ENCODE peak calls at places on chromosomes 3 and 15, in six cellular contexts. One of them, this sample, is unnamed.
A peak's percentile ranks its signal among the peaks of the same experiment; 100 is the strongest.

GRCh38 chr3:59017617-59017984 is 32.2 kb downstream of the CFAP20DC start:
- DNase-seq in activated naive CD4-positive, alpha-beta T cell: no peak
- DNase-seq in H54: no peak
- DNase-seq in stimulated activated CD8-positive, alpha-beta memory T cell treated with anti-CD3 and anti-CD28 coated beads, Interleukin-2, amount 100 ng/mL, for 1 hour: no peak
- DNase-seq in putamen: no peak
- DNase-seq in A549: no peak
- DNase-seq in this sample: no peak

GRCh38 chr3:135325096-135325495 is 530.0 kb downstream of the EPHB1 start:
- DNase-seq in activated naive CD4-positive, alpha-beta T cell: no peak
- DNase-seq in H54: no peak
- DNase-seq in stimulated activated CD8-positive, alpha-beta memory T cell treated with anti-CD3 and anti-CD28 coated beads, Interleukin-2, amount 100 ng/mL, for 1 hour: no peak
- DNase-seq in putamen: no peak
- DNase-seq in A549: no peak
- DNase-seq in this sample: peak; percentile 39

GRCh38 chr15:89299896-89300295 is 34.7 kb downstream of the POLG start:
- DNase-seq in activated naive CD4-positive, alpha-beta T cell: no peak
- DNase-seq in H54: no peak
- DNase-seq in stimulated activated CD8-positive, alpha-beta memory T cell treated with anti-CD3 and anti-CD28 coated beads, Interleukin-2, amount 100 ng/mL, for 1 hour: no peak
- DNase-seq in putamen: peak; percentile 39
- DNase-seq in A549: peak; percentile 38
- DNase-seq in this sample: peak; percentile 24

GRCh38 chr3:111882799-111883198 is 23.7 kb downstream of the PHLDB2 start:
- DNase-seq in activated naive CD4-positive, alpha-beta T cell: no peak
- DNase-seq in H54: no peak
- DNase-seq in stimulated activated CD8-positive, alpha-beta memory T cell treated with anti-CD3 and anti-CD28 coated beads, Interleukin-2, amount 100 ng/mL, for 1 hour: no peak
- DNase-seq in putamen: no peak
- DNase-seq in A549: no peak
- DNase-seq in this sample: no peak

GRCh38 chr3:44981751-44982150 is 5.7 kb downstream of the EXOSC7 start:
- DNase-seq in activated naive CD4-positive, alpha-beta T cell: no peak
- DNase-seq in H54: no peak
- DNase-seq in stimulated activated CD8-positive, alpha-beta memory T cell treated with anti-CD3 and anti-CD28 coated beads, Interleukin-2, amount 100 ng/mL, for 1 hour: no peak
- DNase-seq in putamen: no peak
- DNase-seq in A549: no peak
- DNase-seq in this sample: no peak

GRCh38 chr15:31405200-31405929 is 78.7 kb downstream of the KLF13 start:
- DNase-seq in activated naive CD4-positive, alpha-beta T cell: no peak
- DNase-seq in H54: no peak
- DNase-seq in stimulated activated CD8-positive, alpha-beta memory T cell treated with anti-CD3 and anti-CD28 coated beads, Interleukin-2, amount 100 ng/mL, for 1 hour: no peak
- DNase-seq in putamen: no peak
- DNase-seq in A549: peak; percentile 37
- DNase-seq in this sample: peak; percentile 60

GRCh38 chr15:101037090-101037830 is 118.1 kb downstream of the LRRK1 start:
- DNase-seq in activated naive CD4-positive, alpha-beta T cell: no peak
- DNase-seq in H54: no peak
- DNase-seq in stimulated activated CD8-positive, alpha-beta memory T cell treated with anti-CD3 and anti-CD28 coated beads, Interleukin-2, amount 100 ng/mL, for 1 hour: no peak
- DNase-seq in putamen: no peak
- DNase-seq in A549: no peak
- DNase-seq in this sample: no peak

GRCh38 chr15:85897818-85898717 is 103.3 kb upstream of the KLHL25 start:
- DNase-seq in activated naive CD4-positive, alpha-beta T cell: no peak
- DNase-seq in H54: no peak
- DNase-seq in stimulated activated CD8-positive, alpha-beta memory T cell treated with anti-CD3 and anti-CD28 coated beads, Interleukin-2, amount 100 ng/mL, for 1 hour: no peak
- DNase-seq in putamen: no peak
- DNase-seq in A549: no peak
- DNase-seq in this sample: no peak

GRCh38 chr3:160003520-160004128 is 15.0 kb downstream of the IL12A start:
- DNase-seq in activated naive CD4-positive, alpha-beta T cell: no peak
- DNase-seq in H54: no peak
- DNase-seq in stimulated activated CD8-positive, alpha-beta memory T cell treated with anti-CD3 and anti-CD28 coated beads, Interleukin-2, amount 100 ng/mL, for 1 hour: no peak
- DNase-seq in putamen: peak; percentile 73
- DNase-seq in A549: peak; percentile 69
- DNase-seq in this sample: peak; percentile 67

GRCh38 chr3:27699067-27699466 is 23.1 kb downstream of the EOMES start:
- DNase-seq in activated naive CD4-positive, alpha-beta T cell: no peak
- DNase-seq in H54: no peak
- DNase-seq in stimulated activated CD8-positive, alpha-beta memory T cell treated with anti-CD3 and anti-CD28 coated beads, Interleukin-2, amount 100 ng/mL, for 1 hour: no peak
- DNase-seq in putamen: no peak
- DNase-seq in A549: no peak
- DNase-seq in this sample: no peak

GRCh38 chr3:10532939-10533730 is 27.7 kb upstream of the ATP2B2 start:
- DNase-seq in activated naive CD4-positive, alpha-beta T cell: no peak
- DNase-seq in H54: no peak
- DNase-seq in stimulated activated CD8-positive, alpha-beta memory T cell treated with anti-CD3 and anti-CD28 coated beads, Interleukin-2, amount 100 ng/mL, for 1 hour: no peak
- DNase-seq in putamen: no peak
- DNase-seq in A549: no peak
- DNase-seq in this sample: no peak

GRCh38 chr3:63864008-63864871 is 573 bp downstream of the ATXN7 start:
- DNase-seq in activated naive CD4-positive, alpha-beta T cell: peak; percentile 12
- DNase-seq in H54: peak; percentile 63
- DNase-seq in stimulated activated CD8-positive, alpha-beta memory T cell treated with anti-CD3 and anti-CD28 coated beads, Interleukin-2, amount 100 ng/mL, for 1 hour: no peak
- DNase-seq in putamen: peak; percentile 15
- DNase-seq in A549: peak; percentile 13
- DNase-seq in this sample: peak; percentile 23

GRCh38 chr3:66809579-66809958 is 188.5 kb upstream of the KBTBD8 start:
- DNase-seq in activated naive CD4-positive, alpha-beta T cell: no peak
- DNase-seq in H54: no peak
- DNase-seq in stimulated activated CD8-positive, alpha-beta memory T cell treated with anti-CD3 and anti-CD28 coated beads, Interleukin-2, amount 100 ng/mL, for 1 hour: no peak
- DNase-seq in putamen: no peak
- DNase-seq in A549: no peak
- DNase-seq in this sample: no peak

GRCh38 chr3:11371758-11372157 is 99.6 kb downstream of the ATG7 start:
- DNase-seq in activated naive CD4-positive, alpha-beta T cell: no peak
- DNase-seq in H54: no peak
- DNase-seq in stimulated activated CD8-positive, alpha-beta memory T cell treated with anti-CD3 and anti-CD28 coated beads, Interleukin-2, amount 100 ng/mL, for 1 hour: no peak
- DNase-seq in putamen: no peak
- DNase-seq in A549: no peak
- DNase-seq in this sample: no peak

GRCh38 chr3:192077795-192078497 is 617.0 kb downstream of the PYDC2 start:
- DNase-seq in activated naive CD4-positive, alpha-beta T cell: no peak
- DNase-seq in H54: no peak
- DNase-seq in stimulated activated CD8-positive, alpha-beta memory T cell treated with anti-CD3 and anti-CD28 coated beads, Interleukin-2, amount 100 ng/mL, for 1 hour: no peak
- DNase-seq in putamen: no peak
- DNase-seq in A549: no peak
- DNase-seq in this sample: no peak

GRCh38 chr15:48939686-48940085 is 24.0 kb downstream of the SHC4 start:
- DNase-seq in activated naive CD4-positive, alpha-beta T cell: no peak
- DNase-seq in H54: peak; percentile 26
- DNase-seq in stimulated activated CD8-positive, alpha-beta memory T cell treated with anti-CD3 and anti-CD28 coated beads, Interleukin-2, amount 100 ng/mL, for 1 hour: no peak
- DNase-seq in putamen: no peak
- DNase-seq in A549: peak; percentile 50
- DNase-seq in this sample: no peak

GRCh38 chr3:160660899-160661298 is 16.1 kb upstream of the ARL14 start:
- DNase-seq in activated naive CD4-positive, alpha-beta T cell: no peak
- DNase-seq in H54: no peak
- DNase-seq in stimulated activated CD8-positive, alpha-beta memory T cell treated with anti-CD3 and anti-CD28 coated beads, Interleukin-2, amount 100 ng/mL, for 1 hour: no peak
- DNase-seq in putamen: no peak
- DNase-seq in A549: no peak
- DNase-seq in this sample: no peak

GRCh38 chr3:79767953-79768282 is at the start of gene ROBO1:
- DNase-seq in activated naive CD4-positive, alpha-beta T cell: no peak
- DNase-seq in H54: no peak
- DNase-seq in stimulated activated CD8-positive, alpha-beta memory T cell treated with anti-CD3 and anti-CD28 coated beads, Interleukin-2, amount 100 ng/mL, for 1 hour: no peak
- DNase-seq in putamen: peak; percentile 17
- DNase-seq in A549: peak; percentile 10
- DNase-seq in this sample: no peak

GRCh38 chr15:70420421-70421196 is 322.9 kb upstream of the TLE3 start:
- DNase-seq in activated naive CD4-positive, alpha-beta T cell: no peak
- DNase-seq in H54: no peak
- DNase-seq in stimulated activated CD8-positive, alpha-beta memory T cell treated with anti-CD3 and anti-CD28 coated beads, Interleukin-2, amount 100 ng/mL, for 1 hour: no peak
- DNase-seq in putamen: no peak
- DNase-seq in A549: no peak
- DNase-seq in this sample: no peak

GRCh38 chr3:15325228-15325627 is 7.2 kb downstream of the SH3BP5 start:
- DNase-seq in activated naive CD4-positive, alpha-beta T cell: no peak
- DNase-seq in H54: no peak
- DNase-seq in stimulated activated CD8-positive, alpha-beta memory T cell treated with anti-CD3 and anti-CD28 coated beads, Interleukin-2, amount 100 ng/mL, for 1 hour: no peak
- DNase-seq in putamen: no peak
- DNase-seq in A549: no peak
- DNase-seq in this sample: no peak

GRCh38 chr3:120433662-120434331 is 17.0 kb downstream of the FSTL1 start:
- DNase-seq in activated naive CD4-positive, alpha-beta T cell: no peak
- DNase-seq in H54: no peak
- DNase-seq in stimulated activated CD8-positive, alpha-beta memory T cell treated with anti-CD3 and anti-CD28 coated beads, Interleukin-2, amount 100 ng/mL, for 1 hour: no peak
- DNase-seq in putamen: no peak
- DNase-seq in A549: no peak
- DNase-seq in this sample: no peak

GRCh38 chr3:58206406-58207011 is 4.3 kb downstream of the DNASE1L3 start:
- DNase-seq in activated naive CD4-positive, alpha-beta T cell: no peak
- DNase-seq in H54: no peak
- DNase-seq in stimulated activated CD8-positive, alpha-beta memory T cell treated with anti-CD3 and anti-CD28 coated beads, Interleukin-2, amount 100 ng/mL, for 1 hour: no peak
- DNase-seq in putamen: no peak
- DNase-seq in A549: no peak
- DNase-seq in this sample: no peak

GRCh38 chr15:70062321-70062956 is 35.3 kb downstream of the TLE3 start:
- DNase-seq in activated naive CD4-positive, alpha-beta T cell: no peak
- DNase-seq in H54: no peak
- DNase-seq in stimulated activated CD8-positive, alpha-beta memory T cell treated with anti-CD3 and anti-CD28 coated beads, Interleukin-2, amount 100 ng/mL, for 1 hour: no peak
- DNase-seq in putamen: peak; percentile 76
- DNase-seq in A549: no peak
- DNase-seq in this sample: peak; percentile 96

GRCh38 chr15:50850003-50850402 is 58.5 kb upstream of the AP4E1 start:
- DNase-seq in activated naive CD4-positive, alpha-beta T cell: no peak
- DNase-seq in H54: no peak
- DNase-seq in stimulated activated CD8-positive, alpha-beta memory T cell treated with anti-CD3 and anti-CD28 coated beads, Interleukin-2, amount 100 ng/mL, for 1 hour: no peak
- DNase-seq in putamen: no peak
- DNase-seq in A549: no peak
- DNase-seq in this sample: no peak

GRCh38 chr15:77022646-77023575 is 28.0 kb downstream of the PSTPIP1 start:
- DNase-seq in activated naive CD4-positive, alpha-beta T cell: no peak
- DNase-seq in H54: no peak
- DNase-seq in stimulated activated CD8-positive, alpha-beta memory T cell treated with anti-CD3 and anti-CD28 coated beads, Interleukin-2, amount 100 ng/mL, for 1 hour: no peak
- DNase-seq in putamen: no peak
- DNase-seq in A549: no peak
- DNase-seq in this sample: no peak

GRCh38 chr3:188082040-188082439 is 71.9 kb upstream of the LPP start:
- DNase-seq in activated naive CD4-positive, alpha-beta T cell: no peak
- DNase-seq in H54: no peak
- DNase-seq in stimulated activated CD8-positive, alpha-beta memory T cell treated with anti-CD3 and anti-CD28 coated beads, Interleukin-2, amount 100 ng/mL, for 1 hour: no peak
- DNase-seq in putamen: no peak
- DNase-seq in A549: no peak
- DNase-seq in this sample: no peak

GRCh38 chr15:51969728-51970127 is 1.9 kb downstream of the LEO1 start:
- DNase-seq in activated naive CD4-positive, alpha-beta T cell: no peak
- DNase-seq in H54: no peak
- DNase-seq in stimulated activated CD8-positive, alpha-beta memory T cell treated with anti-CD3 and anti-CD28 coated beads, Interleukin-2, amount 100 ng/mL, for 1 hour: no peak
- DNase-seq in putamen: no peak
- DNase-seq in A549: no peak
- DNase-seq in this sample: no peak

GRCh38 chr3:195750797-195751520 is 30.2 kb downstream of the MUC20 start:
- DNase-seq in activated naive CD4-positive, alpha-beta T cell: no peak
- DNase-seq in H54: no peak
- DNase-seq in stimulated activated CD8-positive, alpha-beta memory T cell treated with anti-CD3 and anti-CD28 coated beads, Interleukin-2, amount 100 ng/mL, for 1 hour: no peak
- DNase-seq in putamen: no peak
- DNase-seq in A549: no peak
- DNase-seq in this sample: no peak

GRCh38 chr15:65525622-65526021 is 4.6 kb upstream of the HACD3 start:
- DNase-seq in activated naive CD4-positive, alpha-beta T cell: no peak
- DNase-seq in H54: no peak
- DNase-seq in stimulated activated CD8-positive, alpha-beta memory T cell treated with anti-CD3 and anti-CD28 coated beads, Interleukin-2, amount 100 ng/mL, for 1 hour: no peak
- DNase-seq in putamen: no peak
- DNase-seq in A549: no peak
- DNase-seq in this sample: no peak

GRCh38 chr15:73323374-73323955 is 45.3 kb downstream of the HCN4 start:
- DNase-seq in activated naive CD4-positive, alpha-beta T cell: no peak
- DNase-seq in H54: no peak
- DNase-seq in stimulated activated CD8-positive, alpha-beta memory T cell treated with anti-CD3 and anti-CD28 coated beads, Interleukin-2, amount 100 ng/mL, for 1 hour: no peak
- DNase-seq in putamen: no peak
- DNase-seq in A549: no peak
- DNase-seq in this sample: no peak

GRCh38 chr3:45513041-45513440 is 81.5 kb upstream of the LIMD1 start:
- DNase-seq in activated naive CD4-positive, alpha-beta T cell: no peak
- DNase-seq in H54: no peak
- DNase-seq in stimulated activated CD8-positive, alpha-beta memory T cell treated with anti-CD3 and anti-CD28 coated beads, Interleukin-2, amount 100 ng/mL, for 1 hour: no peak
- DNase-seq in putamen: no peak
- DNase-seq in A549: no peak
- DNase-seq in this sample: no peak

GRCh38 chr15:47334805-47335204 is 382.5 kb upstream of the SEMA6D start:
- DNase-seq in activated naive CD4-positive, alpha-beta T cell: no peak
- DNase-seq in H54: no peak
- DNase-seq in stimulated activated CD8-positive, alpha-beta memory T cell treated with anti-CD3 and anti-CD28 coated beads, Interleukin-2, amount 100 ng/mL, for 1 hour: no peak
- DNase-seq in putamen: no peak
- DNase-seq in A549: no peak
- DNase-seq in this sample: no peak

GRCh38 chr3:184391266-184391665 is 11.4 kb downstream of the CHRD start:
- DNase-seq in activated naive CD4-positive, alpha-beta T cell: no peak
- DNase-seq in H54: no peak
- DNase-seq in stimulated activated CD8-positive, alpha-beta memory T cell treated with anti-CD3 and anti-CD28 coated beads, Interleukin-2, amount 100 ng/mL, for 1 hour: no peak
- DNase-seq in putamen: no peak
- DNase-seq in A549: no peak
- DNase-seq in this sample: no peak

GRCh38 chr3:169604568-169604967 is 58.9 kb downstream of the MECOM start:
- DNase-seq in activated naive CD4-positive, alpha-beta T cell: no peak
- DNase-seq in H54: no peak
- DNase-seq in stimulated activated CD8-positive, alpha-beta memory T cell treated with anti-CD3 and anti-CD28 coated beads, Interleukin-2, amount 100 ng/mL, for 1 hour: no peak
- DNase-seq in putamen: no peak
- DNase-seq in A549: peak; percentile 12
- DNase-seq in this sample: no peak